ENCODE peak calls at places on chromosomes 12 and 14, in four cellular contexts. K is IMR-90, R is K562, B is GM12878. N is an unnamed sample.

GRCh38 chr12:26187429-26187828 is 7.9 kb upstream of the SSPN start:
- DNase-seq in K (no peak), R (no peak), B (no peak), N (no peak)

GRCh38 chr12:212799-213526 is 994 bp downstream of the SLC6A12 start:
- DNase-seq in K (peak; percentile 6), R (no peak), B (no peak), N (no peak)

GRCh38 chr12:46744256-46744655 is 81.5 kb downstream of the SLC38A4 start:
- DNase-seq in K (no peak), R (no peak), B (no peak), N (no peak)

GRCh38 chr14:36657409-36658090 is 4.1 kb upstream of the PAX9 start:
- DNase-seq in K (no peak), R (no peak), B (no peak), N (no peak)

GRCh38 chr12:2384533-2385328 is 331.9 kb downstream of the CACNA1C start:
- DNase-seq in K (peak; percentile 87), R (no peak), B (no peak), N (no peak)

GRCh38 chr12:42589465-42590323 is at the start of gene PRICKLE1:
- DNase-seq in K (peak; percentile 60), R (peak; percentile 77), B (no peak), N (peak; percentile 69)

GRCh38 chr12:124852329-124852831 is 11.3 kb downstream of the SCARB1 start:
- DNase-seq in K (no peak), R (no peak), B (no peak), N (no peak)

GRCh38 chr14:99514552-99515300 is 33.5 kb downstream of the CCNK start:
- DNase-seq in K (no peak), R (no peak), B (no peak), N (no peak)

GRCh38 chr12:3752741-3753486 is at the start of gene CRACR2A:
- DNase-seq in K (peak; percentile 31), R (peak; percentile 89), B (peak; percentile 31), N (peak; percentile 75)

GRCh38 chr14:105537580-105538474 is 11.4 kb downstream of the TMEM121 start:
- DNase-seq in K (no peak), R (peak; percentile 79), B (no peak), N (no peak)

GRCh38 chr14:36647827-36648753 is 13.6 kb upstream of the PAX9 start:
- DNase-seq in K (peak; percentile 30), R (peak; percentile 10), B (no peak), N (peak; percentile 40)

GRCh38 chr12:13093850-13094225 is 9.6 kb downstream of the GSG1 start:
- DNase-seq in K (no peak), R (no peak), B (no peak), N (peak; percentile 29)

GRCh38 chr14:34070917-34071407 is 120.1 kb upstream of the EGLN3 start:
- DNase-seq in K (no peak), R (no peak), B (no peak), N (no peak)

GRCh38 chr12:83821967-83822366 is 1090.6 kb downstream of the SLC6A15 start:
- DNase-seq in K (no peak), R (no peak), B (no peak), N (no peak)

GRCh38 chr12:30887226-30887625 is 39.3 kb upstream of the TSPAN11 start:
- DNase-seq in K (no peak), R (no peak), B (no peak), N (no peak)

GRCh38 chr12:42961395-42961794 is 371.8 kb upstream of the PRICKLE1 start:
- DNase-seq in K (peak; percentile 64), R (no peak), B (no peak), N (peak; percentile 89)

GRCh38 chr12:65449400-65449799 is 170.9 kb downstream of the MSRB3 start:
- DNase-seq in K (peak; percentile 65), R (no peak), B (no peak), N (no peak)

GRCh38 chr12:120194226-120194533 is 335 bp downstream of the GCN1 start:
- DNase-seq in K (no peak), R (no peak), B (no peak), N (peak; percentile 56)

GRCh38 chr14:20620798-20621478 is 20.6 kb downstream of the OR6S1 start:
- DNase-seq in K (no peak), R (no peak), B (no peak), N (no peak)

GRCh38 chr12:69966409-69966808 is 141.4 kb downstream of the MYRFL start:
- DNase-seq in K (peak; percentile 55), R (no peak), B (no peak), N (no peak)
- TF ChIP-seq FOS in K (no peak), R (no peak), B (no peak), N (no peak)

GRCh38 chr12:107441906-107442305 is 243.7 kb upstream of the PWP1 start:
- DNase-seq in K (peak; percentile 46), R (no peak), B (no peak), N (no peak)
- TF ChIP-seq FOS in K (no peak), R (no peak), B (no peak), N (no peak)

DNA sequence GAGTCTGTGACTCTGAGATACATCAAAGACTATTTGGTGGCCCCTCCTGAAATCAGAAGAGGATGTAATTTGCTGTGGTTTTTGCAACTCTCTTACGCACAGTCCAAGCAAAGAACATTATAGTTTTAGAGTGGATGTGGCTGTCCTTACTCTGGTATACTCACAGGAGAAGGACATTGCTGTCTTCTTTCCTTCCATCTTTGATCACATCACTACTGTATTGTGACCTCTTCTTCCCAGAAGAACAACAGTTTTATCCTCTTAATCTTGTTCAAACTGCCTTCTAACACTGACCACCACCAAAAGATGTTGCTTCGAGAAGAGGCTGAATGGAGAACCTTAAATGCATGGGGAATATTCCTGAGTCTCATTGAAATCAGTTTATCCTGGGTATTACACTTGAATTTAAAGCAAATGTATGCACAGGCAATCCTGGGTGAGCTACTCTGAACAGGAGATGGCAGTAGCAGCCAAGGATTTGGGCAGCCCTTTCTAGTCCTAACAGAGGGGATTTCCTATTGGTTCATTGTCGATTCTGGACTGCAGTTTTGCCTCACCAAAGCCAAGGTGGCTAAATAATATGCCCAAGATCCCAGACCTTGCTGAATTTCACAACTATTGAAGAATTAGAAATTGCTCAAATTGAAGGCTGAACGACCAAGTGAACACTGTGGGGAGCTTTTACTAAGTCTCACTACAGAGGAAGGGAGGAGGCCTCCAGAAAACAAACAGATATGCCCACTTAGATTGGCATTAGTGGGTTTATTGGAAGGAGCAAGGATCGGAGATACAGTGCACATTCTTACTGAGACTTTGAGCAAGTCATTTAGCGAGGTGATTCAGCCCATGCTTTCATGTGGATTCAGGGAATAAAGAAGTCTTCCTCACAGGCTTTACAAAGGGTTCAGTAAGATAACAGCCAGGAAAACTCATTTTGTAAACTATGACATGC is 282.8 kb downstream of the PAWR start:
- DNase-seq in K (peak; percentile 91), R (no peak), B (peak; percentile 9), N (peak; percentile 88)
- TF ChIP-seq FOS in K (no peak), R (no peak), B (no peak), N (no peak)

GRCh38 chr12:131985145-131985875 is 35.6 kb downstream of the EP400 start:
- DNase-seq in K (no peak), R (no peak), B (no peak), N (no peak)
- TF ChIP-seq FOS in K (no peak), R (no peak), B (no peak), N (no peak)

GRCh38 chr14:68681256-68681655 is 111.6 kb downstream of the ZFP36L1 start:
- DNase-seq in K (no peak), R (no peak), B (no peak), N (no peak)

GRCh38 chr14:68680541-68681051 is 112.3 kb downstream of the ZFP36L1 start:
- DNase-seq in K (peak; percentile 24), R (no peak), B (no peak), N (no peak)

GRCh38 chr14:68683326-68683725 is 109.5 kb downstream of the ZFP36L1 start:
- DNase-seq in K (peak; percentile 24), R (no peak), B (no peak), N (no peak)

GRCh38 chr14:68684466-68685418 is 108.1 kb downstream of the ZFP36L1 start:
- DNase-seq in K (no peak), R (no peak), B (no peak), N (peak; percentile 39)

GRCh38 chr14:68682166-68683103 is 110.4 kb downstream of the ZFP36L1 start:
- DNase-seq in K (peak; percentile 95), R (no peak), B (peak; percentile 48), N (peak; percentile 92)
- TF ChIP-seq FOS in K (no peak), R (no peak), B (no peak), N (peak; percentile 97)

GRCh38 chr14:95320076-95320895 is 578 bp upstream of the CLMN start:
- DNase-seq in K (no peak), R (no peak), B (no peak), N (no peak)
- TF ChIP-seq FOS in K (no peak), R (no peak), B (no peak), N (no peak)

GRCh38 chr14:73789996-73790581 is 61.5 kb upstream of the PTGR2 start:
- DNase-seq in K (peak; percentile 97), R (no peak), B (no peak), N (peak; percentile 90)
- TF ChIP-seq FOS in K (peak; percentile 22), R (no peak), B (no peak), N (peak; percentile 26)

DNA sequence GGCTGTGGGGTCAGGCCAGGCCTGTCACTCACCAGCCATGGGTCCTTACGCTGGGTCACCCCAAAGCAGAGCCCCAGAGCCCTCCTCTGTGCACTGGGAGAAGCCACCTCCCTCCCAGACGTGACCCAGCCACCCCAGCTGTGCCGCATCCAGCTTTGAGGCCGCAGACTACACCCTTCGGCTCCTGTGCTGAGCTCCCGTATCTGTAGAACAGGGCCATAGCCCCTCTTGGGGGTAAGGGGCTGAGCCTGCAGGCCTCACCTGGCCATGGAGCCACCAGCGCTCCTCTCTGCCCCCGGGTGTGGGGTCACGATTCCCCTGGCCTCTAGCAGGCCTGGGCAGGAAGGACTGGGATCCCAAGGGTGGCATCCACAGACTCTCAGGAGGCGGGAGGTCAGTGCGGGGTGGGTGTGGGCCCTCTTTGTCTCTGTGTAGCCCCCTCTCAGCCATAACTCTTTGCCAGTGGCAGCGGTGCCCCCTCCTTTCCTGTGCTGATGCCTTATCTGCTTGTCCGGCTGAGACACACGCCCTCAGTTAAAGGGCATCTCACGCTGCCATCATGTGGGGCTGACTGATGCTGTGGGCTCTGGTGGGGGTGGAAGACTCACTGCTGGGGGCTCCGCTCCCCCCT is 16.3 kb downstream of the ASPG start:
- DNase-seq in K (no peak), R (no peak), B (no peak), N (no peak)
- TF ChIP-seq FOS in K (no peak), R (no peak), B (no peak), N (no peak)

GRCh38 chr14:75985618-75986438 is at the start of gene IFT43:
- DNase-seq in K (peak; percentile 74), R (peak; percentile 62), B (no peak), N (peak; percentile 83)

GRCh38 chr14:75989134-75989533 is 3.6 kb downstream of the IFT43 start:
- DNase-seq in K (peak; percentile 69), R (no peak), B (no peak), N (peak; percentile 97)

GRCh38 chr14:75987201-75987970 is 1.8 kb downstream of the IFT43 start:
- DNase-seq in K (no peak), R (no peak), B (no peak), N (peak; percentile 69)

GRCh38 chr14:75984674-75985073 is 889 bp upstream of the IFT43 start:
- DNase-seq in K (no peak), R (no peak), B (no peak), N (no peak)

GRCh38 chr14:75986439-75986765 is 839 bp downstream of the IFT43 start:
- DNase-seq in K (no peak), R (no peak), B (no peak), N (peak; percentile 81)
- TF ChIP-seq FOS in K (no peak), R (no peak), B (no peak), N (no peak)